ENCODE peak calls at places on chromosome 15, in seven cellular contexts. One of them, this sample, is unnamed.

GRCh38 chr15:36831125-36831914 is 251.9 kb downstream of the CDIN1 start:
- DNase-seq in AG04449: peak
- DNase-seq in GM12865: peak
- DNase-seq in cardiac fibroblast: no peak
- DNase-seq in heart right ventricle: no peak
- DNase-seq in left lung: no peak
- DNase-seq in fibroblast of mammary gland: peak
- DNase-seq in this sample: peak

GRCh38 chr15:91257755-91258435 is 157.8 kb downstream of the SV2B start:
- DNase-seq in AG04449: no peak
- DNase-seq in left lung: no peak
- DNase-seq in heart right ventricle: no peak
- DNase-seq in fibroblast of mammary gland: no peak
- DNase-seq in cardiac fibroblast: no peak
- DNase-seq in GM12865: no peak
- DNase-seq in this sample: no peak

GRCh38 chr15:90540768-90541167 is 11.0 kb downstream of the CRTC3 start:
- DNase-seq in cardiac fibroblast: no peak
- DNase-seq in GM12865: no peak
- DNase-seq in heart right ventricle: no peak
- DNase-seq in fibroblast of mammary gland: no peak
- DNase-seq in left lung: no peak
- DNase-seq in AG04449: no peak
- DNase-seq in this sample: no peak

GRCh38 chr15:97747342-97747741 is 213.2 kb upstream of the ARRDC4 start:
- DNase-seq in cardiac fibroblast: no peak
- DNase-seq in left lung: no peak
- DNase-seq in heart right ventricle: no peak
- DNase-seq in fibroblast of mammary gland: no peak
- DNase-seq in GM12865: no peak
- DNase-seq in AG04449: no peak
- DNase-seq in this sample: no peak

GRCh38 chr15:27851811-27852210 is 247.3 kb downstream of the OCA2 start:
- DNase-seq in left lung: no peak
- DNase-seq in cardiac fibroblast: no peak
- DNase-seq in heart right ventricle: no peak
- DNase-seq in fibroblast of mammary gland: no peak
- DNase-seq in GM12865: no peak
- DNase-seq in AG04449: no peak
- DNase-seq in this sample: no peak

GRCh38 chr15:89002281-89002761 is 85.9 kb upstream of the ABHD2 start:
- DNase-seq in heart right ventricle: peak
- DNase-seq in left lung: peak
- DNase-seq in fibroblast of mammary gland: peak
- DNase-seq in GM12865: peak
- DNase-seq in AG04449: peak
- DNase-seq in cardiac fibroblast: peak
- DNase-seq in this sample: peak

GRCh38 chr15:66253643-66254363 is at the start of gene MEGF11:
- DNase-seq in heart right ventricle: no peak
- DNase-seq in left lung: peak
- DNase-seq in cardiac fibroblast: peak
- DNase-seq in AG04449: no peak
- DNase-seq in GM12865: no peak
- DNase-seq in fibroblast of mammary gland: peak
- DNase-seq in this sample: peak

GRCh38 chr15:96338772-96339661 is 8.5 kb downstream of the NR2F2 start:
- DNase-seq in heart right ventricle: no peak
- DNase-seq in GM12865: no peak
- DNase-seq in cardiac fibroblast: peak
- DNase-seq in AG04449: no peak
- DNase-seq in left lung: no peak
- DNase-seq in fibroblast of mammary gland: peak
- DNase-seq in this sample: no peak

GRCh38 chr15:31298707-31299172 is 27.9 kb upstream of the KLF13 start:
- DNase-seq in GM12865: no peak
- DNase-seq in fibroblast of mammary gland: no peak
- DNase-seq in AG04449: no peak
- DNase-seq in cardiac fibroblast: no peak
- DNase-seq in left lung: no peak
- DNase-seq in heart right ventricle: peak
- DNase-seq in this sample: no peak

GRCh38 chr15:66800584-66801235 is 98.7 kb downstream of the SMAD6 start:
- DNase-seq in cardiac fibroblast: no peak
- DNase-seq in fibroblast of mammary gland: peak
- DNase-seq in heart right ventricle: no peak
- DNase-seq in GM12865: no peak
- DNase-seq in left lung: no peak
- DNase-seq in AG04449: no peak
- DNase-seq in this sample: peak

GRCh38 chr15:56307180-56307579 is 58.0 kb upstream of the TEX9 start:
- DNase-seq in GM12865: no peak
- DNase-seq in heart right ventricle: no peak
- DNase-seq in AG04449: no peak
- DNase-seq in fibroblast of mammary gland: no peak
- DNase-seq in cardiac fibroblast: no peak
- DNase-seq in left lung: no peak
- DNase-seq in this sample: no peak

GRCh38 chr15:78673917-78674444 is 33.0 kb upstream of the CHRNB4 start:
- DNase-seq in fibroblast of mammary gland: no peak
- DNase-seq in AG04449: no peak
- DNase-seq in GM12865: no peak
- DNase-seq in heart right ventricle: no peak
- DNase-seq in cardiac fibroblast: no peak
- DNase-seq in left lung: no peak
- DNase-seq in this sample: no peak

GRCh38 chr15:31733424-31733823 is 296.9 kb upstream of the CHRNA7 start:
- DNase-seq in heart right ventricle: no peak
- DNase-seq in GM12865: no peak
- DNase-seq in cardiac fibroblast: no peak
- DNase-seq in fibroblast of mammary gland: no peak
- DNase-seq in AG04449: no peak
- DNase-seq in left lung: no peak
- DNase-seq in this sample: no peak

GRCh38 chr15:89656116-89656815 is 999 bp upstream of the KIF7 start:
- DNase-seq in fibroblast of mammary gland: peak
- DNase-seq in AG04449: no peak
- DNase-seq in left lung: no peak
- DNase-seq in GM12865: no peak
- DNase-seq in cardiac fibroblast: no peak
- DNase-seq in heart right ventricle: no peak
- DNase-seq in this sample: peak

GRCh38 chr15:92332125-92332899 is 61.4 kb upstream of the ST8SIA2 start:
- DNase-seq in left lung: no peak
- DNase-seq in AG04449: no peak
- DNase-seq in fibroblast of mammary gland: no peak
- DNase-seq in heart right ventricle: no peak
- DNase-seq in cardiac fibroblast: no peak
- DNase-seq in GM12865: no peak
- DNase-seq in this sample: no peak

GRCh38 chr15:93180128-93180527 is 91.1 kb upstream of the RGMA start:
- DNase-seq in AG04449: no peak
- DNase-seq in heart right ventricle: no peak
- DNase-seq in cardiac fibroblast: no peak
- DNase-seq in fibroblast of mammary gland: no peak
- DNase-seq in GM12865: no peak
- DNase-seq in left lung: no peak
- DNase-seq in this sample: no peak

GRCh38 chr15:39504812-39505211 is 76.1 kb upstream of the THBS1 start:
- DNase-seq in cardiac fibroblast: peak
- DNase-seq in fibroblast of mammary gland: peak
- DNase-seq in AG04449: peak
- DNase-seq in heart right ventricle: no peak
- DNase-seq in left lung: no peak
- DNase-seq in GM12865: no peak
- DNase-seq in this sample: peak

GRCh38 chr15:60390231-60390630 is 7.6 kb downstream of the ANXA2 start:
- DNase-seq in GM12865: no peak
- DNase-seq in fibroblast of mammary gland: no peak
- DNase-seq in left lung: no peak
- DNase-seq in cardiac fibroblast: no peak
- DNase-seq in heart right ventricle: no peak
- DNase-seq in AG04449: no peak
- DNase-seq in this sample: no peak

GRCh38 chr15:60384526-60385127 is 13.2 kb downstream of the ANXA2 start:
- DNase-seq in left lung: no peak
- DNase-seq in fibroblast of mammary gland: no peak
- DNase-seq in GM12865: no peak
- DNase-seq in heart right ventricle: no peak
- DNase-seq in AG04449: no peak
- DNase-seq in cardiac fibroblast: no peak
- DNase-seq in this sample: no peak

GRCh38 chr15:60385620-60386552 is 11.9 kb downstream of the ANXA2 start:
- DNase-seq in left lung: no peak
- DNase-seq in AG04449: no peak
- DNase-seq in heart right ventricle: no peak
- DNase-seq in cardiac fibroblast: peak
- DNase-seq in fibroblast of mammary gland: peak
- DNase-seq in GM12865: no peak
- DNase-seq in this sample: no peak

GRCh38 chr15:60389261-60390077 is 8.3 kb downstream of the ANXA2 start:
- DNase-seq in fibroblast of mammary gland: no peak
- DNase-seq in left lung: no peak
- DNase-seq in heart right ventricle: no peak
- DNase-seq in AG04449: no peak
- DNase-seq in cardiac fibroblast: no peak
- DNase-seq in GM12865: peak
- DNase-seq in this sample: no peak

GRCh38 chr15:60387321-60387720 is 10.5 kb downstream of the ANXA2 start:
- DNase-seq in fibroblast of mammary gland: no peak
- DNase-seq in heart right ventricle: no peak
- DNase-seq in left lung: no peak
- DNase-seq in GM12865: no peak
- DNase-seq in AG04449: no peak
- DNase-seq in cardiac fibroblast: no peak
- DNase-seq in this sample: no peak
- H3K4me3 ChIP-seq in fibroblast of mammary gland: no peak
- H3K4me3 ChIP-seq in heart right ventricle: no peak
- H3K4me3 ChIP-seq in left lung: no peak
- H3K4me3 ChIP-seq in GM12865: no peak
- H3K4me3 ChIP-seq in AG04449: no peak
- H3K4me3 ChIP-seq in cardiac fibroblast: no peak
- H3K4me3 ChIP-seq in this sample: no peak

DNA sequence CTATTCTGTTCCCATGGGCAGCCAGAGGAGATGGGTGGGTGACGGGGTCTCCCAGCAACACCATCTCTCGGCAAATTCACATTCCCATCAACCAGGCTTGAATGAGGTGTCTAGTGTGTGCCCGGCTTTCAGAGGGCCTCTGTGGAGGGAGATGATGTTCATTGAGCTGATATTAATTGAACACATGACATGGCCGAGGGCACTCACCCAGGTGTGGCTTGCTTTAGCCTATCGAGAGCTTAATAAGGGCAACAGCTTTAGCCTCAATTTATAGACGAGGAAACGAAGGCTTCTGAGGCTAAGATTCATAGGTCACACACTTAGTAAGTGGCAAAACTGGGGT is 287.9 kb downstream of the UACA start:
- DNase-seq in fibroblast of mammary gland: no peak
- DNase-seq in AG04449: no peak
- DNase-seq in GM12865: no peak
- DNase-seq in heart right ventricle: no peak
- DNase-seq in cardiac fibroblast: no peak
- DNase-seq in left lung: no peak
- DNase-seq in this sample: no peak
- H3K4me3 ChIP-seq in fibroblast of mammary gland: no peak
- H3K4me3 ChIP-seq in AG04449: no peak
- H3K4me3 ChIP-seq in GM12865: no peak
- H3K4me3 ChIP-seq in heart right ventricle: no peak
- H3K4me3 ChIP-seq in cardiac fibroblast: no peak
- H3K4me3 ChIP-seq in left lung: peak
- H3K4me3 ChIP-seq in this sample: no peak

GRCh38 chr15:50860824-50861223 is 47.7 kb upstream of the AP4E1 start:
- DNase-seq in cardiac fibroblast: no peak
- DNase-seq in GM12865: no peak
- DNase-seq in fibroblast of mammary gland: no peak
- DNase-seq in heart right ventricle: no peak
- DNase-seq in AG04449: no peak
- DNase-seq in left lung: no peak
- DNase-seq in this sample: no peak
- H3K4me3 ChIP-seq in cardiac fibroblast: no peak
- H3K4me3 ChIP-seq in GM12865: no peak
- H3K4me3 ChIP-seq in fibroblast of mammary gland: no peak
- H3K4me3 ChIP-seq in heart right ventricle: no peak
- H3K4me3 ChIP-seq in AG04449: no peak
- H3K4me3 ChIP-seq in left lung: no peak
- H3K4me3 ChIP-seq in this sample: no peak

GRCh38 chr15:59223736-59224135 is 17.1 kb downstream of the LDHAL6B start:
- DNase-seq in AG04449: no peak
- DNase-seq in fibroblast of mammary gland: peak
- DNase-seq in GM12865: no peak
- DNase-seq in left lung: no peak
- DNase-seq in heart right ventricle: no peak
- DNase-seq in cardiac fibroblast: peak
- DNase-seq in this sample: no peak

GRCh38 chr15:59224474-59224873 is 17.8 kb downstream of the LDHAL6B start:
- DNase-seq in AG04449: no peak
- DNase-seq in cardiac fibroblast: no peak
- DNase-seq in heart right ventricle: peak
- DNase-seq in left lung: no peak
- DNase-seq in fibroblast of mammary gland: no peak
- DNase-seq in GM12865: no peak
- DNase-seq in this sample: no peak

GRCh38 chr15:59221479-59221878 is 14.8 kb downstream of the LDHAL6B start:
- DNase-seq in left lung: no peak
- DNase-seq in fibroblast of mammary gland: no peak
- DNase-seq in AG04449: no peak
- DNase-seq in cardiac fibroblast: no peak
- DNase-seq in heart right ventricle: no peak
- DNase-seq in GM12865: no peak
- DNase-seq in this sample: no peak

GRCh38 chr15:59222106-59222505 is 15.5 kb downstream of the LDHAL6B start:
- DNase-seq in GM12865: no peak
- DNase-seq in heart right ventricle: no peak
- DNase-seq in AG04449: peak
- DNase-seq in left lung: no peak
- DNase-seq in cardiac fibroblast: peak
- DNase-seq in fibroblast of mammary gland: peak
- DNase-seq in this sample: peak

DNA sequence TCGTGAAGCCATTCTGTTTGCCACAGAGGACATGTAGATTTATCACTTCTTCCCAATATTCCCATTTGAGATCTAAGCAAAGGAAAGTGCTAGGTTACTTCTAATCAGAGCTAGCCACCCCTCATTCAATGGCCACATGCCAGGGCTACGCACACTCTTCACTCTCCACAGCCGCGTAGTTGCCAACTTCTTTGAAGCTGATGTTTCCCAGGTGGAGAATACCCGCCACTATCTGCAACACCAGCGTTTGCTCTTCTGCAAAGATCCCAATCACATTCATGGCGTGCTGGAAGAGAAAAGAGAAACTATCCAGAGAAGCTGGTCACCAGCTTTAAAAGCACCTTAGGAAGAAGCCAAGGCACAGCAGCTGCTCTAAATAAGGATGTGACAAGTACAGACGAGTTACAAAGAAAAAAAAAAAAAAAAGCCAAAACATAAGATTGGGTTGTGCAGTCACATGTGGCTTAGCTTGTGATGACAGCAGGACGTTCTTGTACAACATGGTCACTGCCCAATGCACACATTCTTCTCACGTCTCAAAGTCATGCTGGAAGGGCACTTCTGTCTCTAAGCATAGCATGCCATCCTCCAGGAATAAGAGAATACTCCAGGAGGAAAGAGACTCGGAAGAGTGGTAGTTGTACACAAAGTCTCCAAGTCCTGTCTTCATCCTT is 16.4 kb downstream of the LDHAL6B start:
- DNase-seq in cardiac fibroblast: no peak
- DNase-seq in AG04449: no peak
- DNase-seq in fibroblast of mammary gland: no peak
- DNase-seq in left lung: no peak
- DNase-seq in GM12865: no peak
- DNase-seq in heart right ventricle: no peak
- DNase-seq in this sample: peak
- H3K4me3 ChIP-seq in cardiac fibroblast: no peak
- H3K4me3 ChIP-seq in AG04449: no peak
- H3K4me3 ChIP-seq in fibroblast of mammary gland: no peak
- H3K4me3 ChIP-seq in left lung: no peak
- H3K4me3 ChIP-seq in GM12865: no peak
- H3K4me3 ChIP-seq in heart right ventricle: no peak
- H3K4me3 ChIP-seq in this sample: no peak